ENCODE peak calls at places on chromosomes 13 and 19, in nine cellular contexts. X is amniotic stem cell, S is cardiac fibroblast, V is mesendoderm, D is HCEC 1CT, C is prostate gland, M is activated T-cell treated with anti-CD3 and anti-CD28 coated beads for 1 hour, W is T-helper 9 cell, R is iPS-NIHi11. Z is an unnamed sample.

GRCh38 chr19:48719263-48720171 is at the start of gene MAMSTR:
- DNase-seq in C (no peak), M (no peak), D (no peak), V (no peak), S (no peak), W (no peak), R (no peak), X (no peak), Z (no peak)

GRCh38 chr19:38988632-38989031 is 13.1 kb upstream of the FBXO17 start:
- DNase-seq in X (no peak), W (no peak), M (no peak), V (no peak), D (no peak), C (no peak), R (no peak), S (no peak), Z (no peak)

GRCh38 chr19:45217957-45218334 is 27.3 kb downstream of the EXOC3L2 start:
- DNase-seq in S (no peak), V (no peak), R (no peak), W (no peak), X (no peak), C (no peak), D (no peak), M (no peak), Z (no peak)

GRCh38 chr19:12789904-12790619 is 1.2 kb upstream of the JUNB start:
- DNase-seq in M (peak), D (peak), S (peak), V (peak), R (peak), W (peak), C (peak), X (peak), Z (peak)

GRCh38 chr19:1151917-1152601 is 22.0 kb downstream of the SBNO2 start:
- DNase-seq in C (no peak), R (no peak), M (no peak), S (peak), W (no peak), D (no peak), X (no peak), V (no peak), Z (peak)

GRCh38 chr19:39971380-39971841 is 446 bp downstream of the PSMC4 start:
- DNase-seq in X (no peak), M (no peak), D (no peak), R (peak), C (no peak), S (no peak), V (peak), W (no peak), Z (peak)

GRCh38 chr13:111903143-111903542 is 163.8 kb upstream of the SOX1 start:
- DNase-seq in V (peak), D (no peak), M (no peak), W (no peak), X (no peak), S (no peak), R (no peak), C (no peak), Z (no peak)

GRCh38 chr13:92806215-92806614 is 420.4 kb upstream of the GPC6 start:
- DNase-seq in D (peak), V (no peak), M (no peak), C (no peak), X (no peak), S (peak), R (no peak), W (no peak), Z (peak)

GRCh38 chr19:30003862-30004261 is 61.8 kb downstream of the URI1 start:
- DNase-seq in R (no peak), M (no peak), V (no peak), S (no peak), X (no peak), D (no peak), C (no peak), W (no peak), Z (no peak)

GRCh38 chr19:15331419-15332310 is 674 bp downstream of the BRD4 start:
- DNase-seq in R (peak), D (peak), C (peak), W (peak), X (no peak), V (peak), M (peak), S (peak), Z (peak)

GRCh38 chr19:40393894-40394815 is 4.2 kb upstream of the HIPK4 start:
- DNase-seq in M (no peak), X (no peak), W (no peak), R (no peak), S (no peak), C (no peak), V (no peak), D (no peak), Z (no peak)

GRCh38 chr13:67353891-67354459 is 123.8 kb upstream of the PCDH9 start:
- DNase-seq in R (no peak), M (no peak), S (peak), X (no peak), V (no peak), W (no peak), C (no peak), D (peak), Z (no peak)

GRCh38 chr19:49954933-49955332 is 6.0 kb downstream of the SIGLEC11 start:
- DNase-seq in M (no peak), V (no peak), D (no peak), S (no peak), R (no peak), C (no peak), W (no peak), X (no peak), Z (no peak)

GRCh38 chr13:24822640-24823039 is 58.7 kb downstream of the RNF17 start:
- DNase-seq in C (no peak), W (no peak), S (no peak), M (no peak), D (no peak), V (no peak), X (no peak), R (no peak), Z (no peak)